ENCODE peak calls at places on chromosomes 1 and 21, in seven cellular contexts. C is AG10803, P is NCI-H2029, X is AG04449, W is WTC11, A is IMR-90, U is upper lobe of right lung. O is an unnamed sample.

GRCh38 chr1:87968259-87968955 is 639.7 kb downstream of the LMO4 start:
- DNase-seq in P (no peak), W (peak; percentile 32), U (no peak), A (peak; percentile 69), C (peak; percentile 66), X (no peak), O (peak; percentile 59)

GRCh38 chr1:185917646-185918045 is 183.5 kb downstream of the HMCN1 start:
- DNase-seq in W (peak; percentile 42), P (no peak), A (peak; percentile 66), U (no peak), X (no peak), C (peak; percentile 55), O (peak; percentile 18)

GRCh38 chr1:34178072-34178471 is 1.4 kb downstream of the C1orf94 start:
- DNase-seq in U (no peak), P (no peak), X (no peak), C (no peak), W (no peak), A (no peak), O (no peak)

GRCh38 chr1:178868700-178869099 is 2.2 kb downstream of the ANGPTL1 start:
- DNase-seq in P (no peak), X (no peak), C (no peak), U (no peak), W (no peak), A (no peak), O (no peak)

GRCh38 chr1:243455760-243456651 is 200.2 kb downstream of the SDCCAG8 start:
- DNase-seq in C (no peak), A (no peak), W (no peak), U (no peak), X (no peak), P (no peak), O (no peak)

GRCh38 chr1:177948336-177948972 is 21.4 kb downstream of the SEC16B start:
- DNase-seq in A (peak; percentile 65), U (no peak), C (peak; percentile 69), X (no peak), W (peak; percentile 58), P (peak; percentile 7), O (peak; percentile 72)

GRCh38 chr21:36204980-36205379 is 48.4 kb downstream of the DOP1B start:
- DNase-seq in C (no peak), U (no peak), P (peak; percentile 23), A (no peak), W (no peak), X (no peak), O (no peak)

GRCh38 chr21:45132841-45133573 is 58.6 kb downstream of the ADARB1 start:
- DNase-seq in W (no peak), C (peak; percentile 53), X (no peak), A (no peak), U (no peak), P (no peak), O (no peak)

GRCh38 chr1:231055271-231055670 is 15.2 kb upstream of the FAM89A start:
- DNase-seq in X (no peak), U (no peak), C (no peak), P (no peak), W (no peak), A (no peak), O (no peak)

GRCh38 chr1:20308569-20308968 is 17.9 kb downstream of the VWA5B1 start:
- DNase-seq in X (no peak), C (no peak), W (no peak), U (no peak), A (no peak), P (no peak), O (no peak)

GRCh38 chr1:145878724-145879123 is 6.9 kb downstream of the ANKRD35 start:
- DNase-seq in W (no peak), P (no peak), C (no peak), X (no peak), U (no peak), A (peak; percentile 47), O (peak; percentile 28)

GRCh38 chr1:39491146-39491921 is at the start of gene BMP8A:
- DNase-seq in P (peak; percentile 100), U (peak; percentile 85), W (peak; percentile 78), C (no peak), X (no peak), A (no peak), O (peak; percentile 50)

GRCh38 chr1:108892356-108893140 is 15.8 kb downstream of the GPSM2 start:
- DNase-seq in C (no peak), A (peak; percentile 40), P (no peak), W (no peak), U (no peak), X (no peak), O (peak; percentile 43)

GRCh38 chr1:230878584-230878975 is 10.3 kb upstream of the C1orf198 start:
- DNase-seq in W (no peak), C (peak; percentile 100), A (peak; percentile 81), U (no peak), X (peak; percentile 98), P (no peak), O (peak; percentile 78)

GRCh38 chr1:160924791-160925651 is 29.6 kb downstream of the ITLN2 start:
- DNase-seq in P (no peak), U (no peak), C (no peak), A (no peak), W (no peak), X (no peak), O (no peak)

GRCh38 chr21:37165606-37166005 is 92.6 kb downstream of the TTC3 start:
- DNase-seq in P (no peak), A (no peak), W (no peak), X (no peak), U (no peak), C (peak; percentile 48), O (no peak)

O was measured in EL.